ENCODE peak calls at places on chromosomes 16 and 17, in eight cellular contexts. T is breast epithelium, E is left ventricle myocardium inferior, A is mammary epithelial cell, I is cardiac muscle cell, H is tibial nerve, P is HCT116, L is heart right ventricle. Z is an unnamed sample. For H3K36me3, the result is how much of the 10 kb centered on the place peaks cover.

GRCh38 chr16:73890524-73891500 is 405.8 kb upstream of the PSMD7 start:
- DNase-seq in L (no peak), E (no peak), H (no peak), A (no peak), T (no peak), P (no peak), I (peak), Z (peak)

GRCh38 chr16:11161974-11162373 is 94.0 kb downstream of the SOCS1 start:
- DNase-seq in H (no peak), P (no peak), T (no peak), I (peak), A (no peak), L (peak), E (no peak), Z (no peak)

GRCh38 chr17:4802228-4802627 is at the start of gene C17orf114:
- DNase-seq in A (no peak), H (no peak), L (no peak), E (no peak), I (no peak), T (no peak), P (no peak), Z (no peak)

GRCh38 chr17:63700528-63701441 is 860 bp upstream of the LIMD2 start:
- DNase-seq in P (no peak), A (no peak), T (no peak), E (peak), L (peak), I (peak), H (no peak), Z (no peak)

GRCh38 chr17:80092959-80093358 is 8.4 kb upstream of the GAA start:
- DNase-seq in E (no peak), L (no peak), H (no peak), P (no peak), I (no peak), T (no peak), A (no peak), Z (no peak)

GRCh38 chr17:69213059-69213813 is 15.4 kb downstream of the ABCA10 start:
- DNase-seq in T (no peak), L (no peak), I (no peak), H (no peak), E (no peak), P (no peak), A (peak), Z (no peak)

GRCh38 chr17:76893623-76894358 is 25.6 kb downstream of the MGAT5B start:
- DNase-seq in H (no peak), L (no peak), E (no peak), T (no peak), A (no peak), P (no peak), I (no peak), Z (no peak)

GRCh38 chr17:40313660-40314556 is 4.9 kb downstream of the RARA start:
- DNase-seq in E (no peak), H (no peak), I (no peak), L (no peak), A (no peak), P (no peak), T (no peak), Z (no peak)

GRCh38 chr16:27195941-27196595 is 7.3 kb upstream of the KDM8 start:
- DNase-seq in P (no peak), T (no peak), E (no peak), A (no peak), L (no peak), I (no peak), H (no peak), Z (no peak)

GRCh38 chr16:84924339-84925091 is 86.8 kb downstream of the ZDHHC7 start:
- DNase-seq in P (no peak), T (no peak), E (peak), H (peak), I (no peak), A (no peak), L (peak), Z (no peak)

GRCh38 chr17:43766413-43767052 is 7.9 kb upstream of the SOST start:
- DNase-seq in P (peak), I (peak), L (peak), A (no peak), E (peak), H (peak), T (peak), Z (peak)

DNA sequence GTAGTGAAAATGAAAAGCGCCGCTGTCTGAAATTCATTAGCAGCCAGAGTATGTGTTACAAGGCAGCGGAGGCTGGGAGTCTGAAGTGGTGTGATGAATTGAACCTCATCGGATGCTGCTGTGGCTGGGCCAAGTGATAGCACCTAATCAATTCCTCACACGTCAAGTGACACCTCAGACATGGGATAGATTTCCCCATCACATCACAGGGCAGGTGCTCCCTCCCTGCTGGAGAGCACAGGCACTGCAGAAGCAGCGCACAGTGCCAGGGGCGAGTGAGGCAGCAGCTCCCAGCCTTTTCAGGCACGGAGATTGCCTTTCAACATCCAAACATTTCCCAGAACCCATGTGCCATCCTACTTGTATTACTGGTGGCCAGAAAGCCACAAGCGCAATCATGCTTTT is 32.2 kb downstream of the DRC3 start:
- DNase-seq in I (no peak), H (no peak), E (no peak), A (no peak), P (no peak), T (no peak), L (no peak), Z (no peak)
- TF ChIP-seq CTCF in I (peak), H (no peak), E (peak), A (peak), P (peak), T (no peak), L (peak), Z (peak)

GRCh38 chr17:18920911-18921441 is 31.0 kb upstream of the SLC5A10 start:
- DNase-seq in I (peak), E (no peak), A (peak), L (no peak), P (no peak), H (no peak), T (no peak), Z (no peak)

GRCh38 chr17:18917506-18918032 is 34.4 kb upstream of the SLC5A10 start:
- DNase-seq in L (no peak), A (no peak), E (no peak), I (no peak), H (no peak), P (no peak), T (no peak), Z (no peak)

GRCh38 chr17:18921912-18922451 is 30.0 kb upstream of the SLC5A10 start:
- DNase-seq in H (no peak), I (no peak), E (no peak), L (no peak), P (no peak), T (no peak), A (no peak), Z (no peak)

GRCh38 chr17:18921485-18921884 is 30.5 kb upstream of the SLC5A10 start:
- DNase-seq in E (no peak), H (no peak), L (no peak), T (no peak), A (no peak), I (no peak), P (no peak), Z (no peak)

DNA sequence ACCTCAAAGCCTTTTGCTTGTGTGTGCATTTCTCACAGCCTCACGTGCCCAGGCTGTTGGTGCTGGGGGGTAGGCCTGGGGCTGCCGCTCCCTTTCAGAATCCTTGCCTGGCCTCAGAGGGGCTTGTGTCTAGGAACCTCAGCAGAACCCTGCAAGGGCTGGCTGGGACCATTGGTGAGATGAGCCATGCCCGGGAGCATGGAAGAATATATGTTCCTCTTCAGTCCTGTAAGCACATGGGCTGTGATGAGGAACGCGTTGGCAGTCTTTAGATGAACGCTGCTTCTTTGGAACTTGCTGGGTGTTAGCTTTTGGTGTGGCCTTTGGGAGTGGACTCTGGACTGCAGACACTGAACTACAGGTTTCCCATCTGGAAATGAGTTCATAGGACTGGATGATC is 32.0 kb upstream of the SLC5A10 start:
- DNase-seq in P (no peak), T (no peak), L (no peak), E (no peak), H (no peak), I (no peak), A (no peak), Z (no peak)
- H3K36me3 ChIP-seq in P (under half), T (under half), L (under half), E (under half), H (under half), I (under half), A (under half), Z (under half)

DNA sequence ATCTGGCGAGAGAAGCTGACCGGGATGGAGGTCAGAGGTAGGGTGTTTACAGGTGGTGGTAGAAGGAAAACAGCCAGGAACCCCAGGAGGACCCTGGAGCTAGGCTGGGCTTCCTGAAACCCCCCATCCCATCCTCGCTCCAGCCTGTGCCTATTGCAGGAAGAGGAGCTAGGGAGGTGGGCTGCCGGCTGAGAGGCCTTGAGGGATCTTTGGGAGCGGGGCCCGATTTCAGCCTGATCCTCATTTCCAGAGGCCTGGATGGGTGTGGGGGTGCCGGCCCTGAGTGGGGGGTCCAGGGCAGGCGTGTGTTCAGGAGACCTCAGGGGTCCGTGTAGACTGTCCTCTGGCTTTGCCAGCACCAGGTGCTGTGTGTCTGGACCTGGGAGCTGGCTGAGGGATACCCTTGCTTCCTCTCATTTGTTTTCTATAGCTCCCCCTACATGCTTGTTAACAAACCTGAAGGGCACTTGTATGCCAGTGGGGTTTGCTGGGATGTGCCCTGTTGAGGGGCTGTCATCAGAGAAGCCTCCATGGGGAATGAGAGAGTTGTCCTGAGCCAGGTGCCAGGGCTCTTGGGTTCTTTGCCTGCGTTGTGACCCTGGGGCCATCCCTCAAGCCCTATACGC is 18.9 kb upstream of the RAP1GAP2 start:
- DNase-seq in A (no peak), P (no peak), T (no peak), H (no peak), L (no peak), I (no peak), E (no peak), Z (no peak)
- TF ChIP-seq CTCF in A (no peak), P (no peak), T (no peak), H (no peak), L (no peak), I (no peak), E (no peak), Z (no peak)

DNA sequence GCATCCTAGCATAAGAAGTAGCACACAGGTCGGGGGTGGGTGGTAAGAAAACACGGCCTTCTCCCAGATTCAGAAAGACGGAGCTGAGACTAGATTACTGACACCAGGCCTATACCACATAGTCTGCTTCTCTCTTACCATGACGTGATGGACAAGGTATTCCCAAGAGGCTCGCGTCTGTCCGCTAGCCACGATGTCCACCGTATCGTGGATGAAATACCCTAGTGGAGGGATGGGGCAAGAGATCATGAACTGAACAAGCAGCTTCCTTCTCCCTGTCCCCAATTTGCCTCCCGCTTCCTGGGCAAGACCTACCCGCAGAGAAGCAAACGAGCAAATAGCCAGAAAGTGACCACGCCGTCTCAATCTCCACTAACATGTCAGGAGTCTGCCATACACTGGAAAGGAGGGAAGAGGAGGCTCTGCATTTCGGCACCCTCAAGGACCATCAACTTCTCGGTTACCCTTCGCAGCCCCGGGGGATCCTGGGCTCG is 820 bp downstream of the TLCD1 start:
- DNase-seq in H (no peak), L (no peak), I (no peak), P (peak), A (no peak), E (no peak), T (no peak), Z (peak)
- H3K36me3 ChIP-seq in H (under half), L (under half), I (under half), P (under half), A (under half), E (under half), T (under half), Z (half or more)

GRCh38 chr17:45895304-45895968 is 1.1 kb downstream of the MAPT start:
- DNase-seq in H (no peak), I (peak), T (peak), E (peak), A (peak), P (no peak), L (no peak), Z (peak)
- TF ChIP-seq CTCF in H (no peak), I (no peak), T (no peak), E (peak), A (no peak), P (no peak), L (no peak), Z (peak)

GRCh38 chr16:4468972-4469371 is 5.5 kb downstream of the NMRAL1 start:
- DNase-seq in H (no peak), L (no peak), I (no peak), P (no peak), T (no peak), A (no peak), E (no peak), Z (no peak)

GRCh38 chr16:4471869-4472268 is 2.6 kb downstream of the NMRAL1 start:
- DNase-seq in E (no peak), T (no peak), H (no peak), I (no peak), L (no peak), A (no peak), P (no peak), Z (no peak)

GRCh38 chr16:4465977-4466779 is 8.2 kb downstream of the NMRAL1 start:
- DNase-seq in L (peak), T (no peak), P (no peak), I (no peak), H (no peak), A (no peak), E (peak), Z (no peak)

GRCh38 chr16:4463522-4464163 is 10.8 kb downstream of the NMRAL1 start:
- DNase-seq in I (no peak), A (peak), H (no peak), T (no peak), L (no peak), P (no peak), E (no peak), Z (no peak)

GRCh38 chr16:4467916-4468315 is 6.5 kb downstream of the NMRAL1 start:
- DNase-seq in L (no peak), E (no peak), T (no peak), A (no peak), P (no peak), I (no peak), H (no peak), Z (no peak)
- H3K36me3 ChIP-seq in L (half or more), E (under half), T (under half), A (under half), P (under half), I (under half), H (under half), Z (under half)

GRCh38 chr17:38672788-38673713 is 1.7 kb downstream of the EPOP start:
- DNase-seq in T (no peak), I (no peak), L (no peak), H (no peak), E (no peak), A (no peak), P (no peak), Z (no peak)

GRCh38 chr17:38674749-38675615 is at the start of gene EPOP:
- DNase-seq in E (peak), P (peak), A (peak), L (peak), H (peak), I (peak), T (peak), Z (peak)

GRCh38 chr17:38673714-38674012 is 1.1 kb downstream of the EPOP start:
- DNase-seq in L (no peak), P (no peak), H (no peak), I (peak), T (no peak), A (no peak), E (peak), Z (no peak)

GRCh38 chr17:38671939-38672720 is 2.6 kb downstream of the EPOP start:
- DNase-seq in E (no peak), L (no peak), I (peak), P (no peak), H (no peak), T (no peak), A (no peak), Z (no peak)

GRCh38 chr17:38674013-38674748 is 576 bp downstream of the EPOP start:
- DNase-seq in P (no peak), A (no peak), E (peak), L (no peak), T (no peak), H (no peak), I (peak), Z (peak)
- TF ChIP-seq CTCF in P (no peak), A (no peak), E (no peak), L (no peak), T (no peak), H (no peak), I (no peak), Z (peak)

GRCh38 chr17:49610883-49611584 is 35.4 kb downstream of the NXPH3 start:
- DNase-seq in A (no peak), T (no peak), L (no peak), H (no peak), I (no peak), P (no peak), E (no peak), Z (no peak)
- H3K36me3 ChIP-seq in A (under half), T (under half), L (half or more), H (under half), I (under half), P (under half), E (half or more), Z (half or more)

GRCh38 chr16:12951392-12951791 is 50.0 kb downstream of the SHISA9 start:
- DNase-seq in I (no peak), L (no peak), T (no peak), H (no peak), E (no peak), P (no peak), A (no peak), Z (no peak)
- TF ChIP-seq CTCF in I (no peak), L (no peak), T (no peak), H (no peak), E (no peak), P (no peak), A (no peak), Z (no peak)